ENCODE peak calls at places on chromosomes 16 and 17, in five cellular contexts. One of them, this sample, is unnamed. For H3K4me1, the result is how much of the 10 kb centered on the place peaks cover.

GRCh38 chr17:48819466-48819865 is 2.4 kb upstream of the TTLL6 start:
- DNase-seq in right lobe of liver: no peak
- DNase-seq in heart left ventricle: no peak
- DNase-seq in CD4-positive, CD25-positive, alpha-beta regulatory T cell: no peak
- DNase-seq in lung: no peak
- DNase-seq in this sample: no peak

GRCh38 chr17:30550512-30551273 is 73.5 kb downstream of the GOSR1 start:
- DNase-seq in right lobe of liver: no peak
- DNase-seq in heart left ventricle: no peak
- DNase-seq in CD4-positive, CD25-positive, alpha-beta regulatory T cell: no peak
- DNase-seq in lung: no peak
- DNase-seq in this sample: no peak

GRCh38 chr17:18119938-18120337 is 11.4 kb downstream of the MYO15A start:
- DNase-seq in right lobe of liver: no peak
- DNase-seq in heart left ventricle: no peak
- DNase-seq in CD4-positive, CD25-positive, alpha-beta regulatory T cell: no peak
- DNase-seq in lung: no peak
- DNase-seq in this sample: no peak

GRCh38 chr17:59366040-59366757 is 34.7 kb downstream of the YPEL2 start:
- DNase-seq in right lobe of liver: peak
- DNase-seq in heart left ventricle: no peak
- DNase-seq in CD4-positive, CD25-positive, alpha-beta regulatory T cell: no peak
- DNase-seq in lung: no peak
- DNase-seq in this sample: no peak

GRCh38 chr17:63838586-63839184 is 3.8 kb downstream of the SMARCD2 start:
- DNase-seq in right lobe of liver: peak
- DNase-seq in heart left ventricle: peak
- DNase-seq in CD4-positive, CD25-positive, alpha-beta regulatory T cell: no peak
- DNase-seq in lung: peak
- DNase-seq in this sample: no peak

GRCh38 chr17:82272495-82273326 is 789 bp downstream of the CSNK1D start:
- DNase-seq in right lobe of liver: peak
- DNase-seq in heart left ventricle: peak
- DNase-seq in CD4-positive, CD25-positive, alpha-beta regulatory T cell: peak
- DNase-seq in lung: peak
- DNase-seq in this sample: peak

GRCh38 chr17:77602883-77603640 is 355.4 kb upstream of the TNRC6C start:
- DNase-seq in right lobe of liver: no peak
- DNase-seq in heart left ventricle: no peak
- DNase-seq in CD4-positive, CD25-positive, alpha-beta regulatory T cell: no peak
- DNase-seq in lung: no peak
- DNase-seq in this sample: no peak

GRCh38 chr17:81457917-81458555 is 54.6 kb downstream of the ACTG1 start:
- DNase-seq in right lobe of liver: no peak
- DNase-seq in heart left ventricle: no peak
- DNase-seq in CD4-positive, CD25-positive, alpha-beta regulatory T cell: no peak
- DNase-seq in lung: no peak
- DNase-seq in this sample: no peak

GRCh38 chr16:85027968-85028637 is 508 bp downstream of the KIAA0513 start:
- DNase-seq in right lobe of liver: peak
- DNase-seq in heart left ventricle: no peak
- DNase-seq in CD4-positive, CD25-positive, alpha-beta regulatory T cell: peak
- DNase-seq in lung: no peak
- DNase-seq in this sample: peak

GRCh38 chr17:73315481-73315880 is 3.7 kb upstream of the CDC42EP4 start:
- DNase-seq in right lobe of liver: no peak
- DNase-seq in heart left ventricle: no peak
- DNase-seq in CD4-positive, CD25-positive, alpha-beta regulatory T cell: no peak
- DNase-seq in lung: no peak
- DNase-seq in this sample: no peak

GRCh38 chr16:565420-566330 is 1.1 kb upstream of the NHLRC4 start:
- DNase-seq in right lobe of liver: no peak
- DNase-seq in heart left ventricle: no peak
- DNase-seq in CD4-positive, CD25-positive, alpha-beta regulatory T cell: no peak
- DNase-seq in lung: no peak
- DNase-seq in this sample: no peak

DNA sequence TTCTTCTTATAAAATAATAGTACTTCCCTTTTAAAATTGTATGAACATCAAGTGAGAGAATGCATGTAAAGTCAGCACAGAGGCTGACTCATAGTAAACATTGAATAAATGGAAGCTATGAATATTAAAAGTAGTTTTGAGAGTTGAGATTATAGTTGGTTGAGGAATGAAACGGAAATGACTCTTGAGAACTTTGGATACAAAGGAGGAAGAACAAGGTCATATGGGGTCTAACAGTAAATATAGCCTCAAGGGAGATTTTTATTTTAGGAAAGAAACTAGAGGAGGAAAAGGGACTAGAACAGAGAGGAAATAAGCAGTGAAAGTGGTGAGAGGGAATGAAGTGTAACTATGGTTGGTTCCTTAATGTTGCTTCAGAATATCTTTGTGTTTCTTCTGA is 165.0 kb downstream of the CHD9 start:
- DNase-seq in right lobe of liver: no peak
- DNase-seq in heart left ventricle: no peak
- DNase-seq in CD4-positive, CD25-positive, alpha-beta regulatory T cell: no peak
- DNase-seq in lung: no peak
- DNase-seq in this sample: no peak
- H3K4me1 ChIP-seq in right lobe of liver: under half
- H3K4me1 ChIP-seq in heart left ventricle: half or more
- H3K4me1 ChIP-seq in CD4-positive, CD25-positive, alpha-beta regulatory T cell: under half
- H3K4me1 ChIP-seq in lung: under half
- H3K4me1 ChIP-seq in this sample: under half

GRCh38 chr16:31202402-31203385 is at the start of gene PYCARD:
- DNase-seq in right lobe of liver: peak
- DNase-seq in heart left ventricle: peak
- DNase-seq in CD4-positive, CD25-positive, alpha-beta regulatory T cell: no peak
- DNase-seq in lung: peak
- DNase-seq in this sample: peak

GRCh38 chr16:31200821-31201510 is 1.6 kb downstream of the PYCARD start:
- DNase-seq in right lobe of liver: no peak
- DNase-seq in heart left ventricle: no peak
- DNase-seq in CD4-positive, CD25-positive, alpha-beta regulatory T cell: peak
- DNase-seq in lung: no peak
- DNase-seq in this sample: peak

GRCh38 chr16:31199430-31200041 is 3.0 kb downstream of the PYCARD start:
- DNase-seq in right lobe of liver: no peak
- DNase-seq in heart left ventricle: no peak
- DNase-seq in CD4-positive, CD25-positive, alpha-beta regulatory T cell: no peak
- DNase-seq in lung: no peak
- DNase-seq in this sample: no peak

GRCh38 chr16:31204871-31205666 is 2.5 kb upstream of the PYCARD start:
- DNase-seq in right lobe of liver: no peak
- DNase-seq in heart left ventricle: no peak
- DNase-seq in CD4-positive, CD25-positive, alpha-beta regulatory T cell: no peak
- DNase-seq in lung: no peak
- DNase-seq in this sample: no peak

DNA sequence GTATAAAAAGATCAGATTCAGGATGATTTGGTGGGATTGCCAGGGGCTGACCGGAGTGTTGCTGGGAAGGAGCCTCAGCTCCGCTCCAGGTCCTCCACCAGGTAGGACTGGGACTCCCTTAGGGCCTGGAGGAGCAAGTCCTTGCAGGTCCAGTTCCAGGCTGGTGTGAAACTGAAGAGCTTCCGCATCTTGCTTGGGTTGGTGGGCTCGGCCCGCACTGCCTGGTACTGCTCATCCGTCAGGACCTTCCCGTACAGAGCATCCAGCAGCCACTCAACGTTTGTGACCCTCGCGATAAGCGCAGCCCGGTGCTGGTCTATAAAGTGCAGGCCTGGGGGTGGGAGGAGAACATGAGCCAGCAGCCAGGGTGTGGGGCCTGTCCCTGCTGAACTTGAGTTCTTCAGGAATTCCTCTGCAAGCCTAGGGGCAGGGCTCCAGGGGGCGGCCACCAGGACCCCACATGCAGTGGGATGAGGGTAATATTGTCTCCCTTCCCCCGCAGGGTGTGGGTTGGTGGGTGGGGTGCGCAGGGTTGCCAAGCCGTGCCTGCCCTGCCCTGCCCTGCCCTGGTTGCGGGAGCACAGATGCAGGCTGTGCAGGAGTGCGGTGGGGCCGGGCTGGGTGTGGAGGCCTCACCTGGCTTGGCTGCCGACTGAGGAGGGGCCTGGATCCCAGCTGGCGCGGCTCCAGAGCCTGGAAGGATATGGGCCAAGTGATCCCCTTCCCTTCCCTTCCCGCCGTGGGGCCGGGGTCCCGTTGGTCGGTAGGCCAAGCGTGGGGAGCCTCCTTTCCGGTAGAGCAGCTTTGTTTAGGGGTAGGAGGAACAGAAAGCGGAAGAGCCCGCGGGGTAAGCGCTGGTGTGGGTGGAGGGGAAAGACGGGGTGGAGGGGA is 804 bp downstream of the PYCARD start:
- DNase-seq in right lobe of liver: peak
- DNase-seq in heart left ventricle: peak
- DNase-seq in CD4-positive, CD25-positive, alpha-beta regulatory T cell: peak
- DNase-seq in lung: peak
- DNase-seq in this sample: peak
- H3K4me3 ChIP-seq in right lobe of liver: peak
- H3K4me3 ChIP-seq in heart left ventricle: peak
- H3K4me3 ChIP-seq in CD4-positive, CD25-positive, alpha-beta regulatory T cell: peak
- H3K4me3 ChIP-seq in lung: peak
- H3K4me3 ChIP-seq in this sample: peak

GRCh38 chr16:30006095-30006473 is 4.7 kb downstream of the DOC2A start:
- DNase-seq in right lobe of liver: no peak
- DNase-seq in heart left ventricle: no peak
- DNase-seq in CD4-positive, CD25-positive, alpha-beta regulatory T cell: no peak
- DNase-seq in lung: no peak
- DNase-seq in this sample: no peak
- H3K4me1 ChIP-seq in right lobe of liver: under half
- H3K4me1 ChIP-seq in heart left ventricle: under half
- H3K4me1 ChIP-seq in CD4-positive, CD25-positive, alpha-beta regulatory T cell: under half
- H3K4me1 ChIP-seq in lung: under half
- H3K4me1 ChIP-seq in this sample: under half

DNA sequence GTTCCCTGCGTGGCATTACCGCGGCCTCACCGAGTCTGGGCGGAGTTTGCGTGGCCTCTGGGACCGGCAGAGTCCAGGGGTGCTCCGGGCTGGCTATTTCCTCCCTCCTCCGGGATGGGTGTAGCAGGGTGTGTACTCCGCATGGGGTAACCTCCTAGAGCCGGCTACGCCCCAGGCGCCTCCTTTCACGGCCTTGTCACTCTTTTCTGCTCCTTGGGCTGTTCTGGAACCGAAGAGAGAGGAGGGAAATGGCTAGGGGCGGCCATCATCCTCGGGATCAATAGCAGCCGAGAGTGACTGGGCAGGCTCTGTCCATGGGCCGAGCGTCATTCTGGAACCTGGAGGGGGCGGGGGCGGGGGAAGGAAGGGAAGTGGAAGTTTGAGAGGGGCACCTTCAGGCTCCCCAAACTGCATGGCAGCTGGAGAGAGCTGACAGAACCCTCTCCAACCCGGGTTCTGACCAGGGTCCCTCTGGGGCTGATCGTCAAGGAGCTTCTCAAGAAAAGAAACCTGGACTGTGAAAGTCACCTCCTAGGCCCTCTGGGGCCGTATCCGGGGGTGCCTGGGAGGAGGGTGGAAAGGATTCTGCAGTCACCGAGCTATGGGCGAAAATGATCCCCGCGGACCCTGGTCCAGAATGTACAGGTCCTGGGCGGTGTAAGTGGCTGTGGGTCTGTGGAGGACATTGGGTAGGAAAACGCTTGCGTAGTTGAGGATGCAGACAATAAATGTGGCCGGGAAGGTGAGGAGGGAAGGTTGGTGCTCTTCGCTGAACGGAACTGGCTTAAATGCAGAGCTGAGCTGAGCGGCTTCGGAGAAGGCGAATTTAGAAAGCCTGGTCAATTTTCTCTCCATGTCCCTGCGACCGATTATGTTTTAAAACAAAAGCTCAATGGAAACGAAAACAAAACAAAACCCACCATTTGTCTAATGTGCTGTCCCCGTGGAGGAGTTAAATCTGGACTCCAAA is 3.8 kb upstream of the LHX1 start:
- DNase-seq in right lobe of liver: no peak
- DNase-seq in heart left ventricle: no peak
- DNase-seq in CD4-positive, CD25-positive, alpha-beta regulatory T cell: no peak
- DNase-seq in lung: no peak
- DNase-seq in this sample: no peak
- H3K4me3 ChIP-seq in right lobe of liver: no peak
- H3K4me3 ChIP-seq in heart left ventricle: peak
- H3K4me3 ChIP-seq in CD4-positive, CD25-positive, alpha-beta regulatory T cell: peak
- H3K4me3 ChIP-seq in lung: no peak
- H3K4me3 ChIP-seq in this sample: no peak

DNA sequence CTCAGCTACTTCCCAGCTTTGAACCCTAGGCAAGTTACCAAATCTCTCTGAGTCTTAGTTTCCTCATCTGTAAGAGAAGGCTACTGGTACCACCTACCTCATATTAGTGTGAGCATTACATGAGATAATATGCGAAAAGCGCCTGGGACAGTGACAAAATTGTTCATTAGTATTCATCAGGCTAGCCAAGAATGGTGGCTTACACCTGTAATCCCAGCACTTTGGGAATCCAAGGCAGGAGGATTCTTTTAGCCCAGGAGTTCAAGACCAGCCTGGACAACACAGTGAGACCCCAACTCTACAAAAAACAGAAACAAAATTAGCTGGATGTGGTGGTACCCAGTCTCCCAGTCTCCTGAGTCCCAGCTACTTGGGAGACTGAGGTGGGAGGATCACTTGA is 3.3 kb downstream of the PLCD3 start:
- DNase-seq in right lobe of liver: no peak
- DNase-seq in heart left ventricle: no peak
- DNase-seq in CD4-positive, CD25-positive, alpha-beta regulatory T cell: no peak
- DNase-seq in lung: no peak
- DNase-seq in this sample: no peak
- H3K4me1 ChIP-seq in right lobe of liver: under half
- H3K4me1 ChIP-seq in heart left ventricle: half or more
- H3K4me1 ChIP-seq in CD4-positive, CD25-positive, alpha-beta regulatory T cell: under half
- H3K4me1 ChIP-seq in lung: under half
- H3K4me1 ChIP-seq in this sample: under half

DNA sequence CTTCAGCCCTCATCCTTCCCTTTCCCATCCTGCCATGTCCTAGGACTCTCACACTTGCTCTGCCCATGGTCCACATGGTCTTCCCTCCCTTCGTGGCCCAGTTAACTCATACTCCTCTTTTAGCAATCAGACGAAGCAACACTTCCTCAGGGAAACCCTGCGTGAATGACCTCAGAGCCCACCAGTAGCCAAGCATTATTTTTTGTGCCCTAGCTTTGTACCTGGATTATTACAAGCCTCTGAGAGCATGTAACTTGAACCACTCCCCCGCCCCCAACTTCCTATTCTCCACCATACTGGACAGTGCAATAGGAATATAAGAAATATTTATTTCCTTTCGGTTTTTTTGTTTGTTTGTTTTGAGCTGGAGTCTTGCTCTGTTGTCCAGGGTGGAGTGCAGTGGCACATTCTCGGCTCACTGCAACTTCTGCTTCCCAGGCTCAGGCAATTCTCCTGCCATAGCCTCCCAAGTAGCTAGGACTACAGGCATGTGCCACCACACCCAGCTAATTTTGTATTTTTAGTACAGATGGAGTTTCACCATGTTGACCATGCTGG is 2.9 kb downstream of the CPPED1 start:
- DNase-seq in right lobe of liver: no peak
- DNase-seq in heart left ventricle: no peak
- DNase-seq in CD4-positive, CD25-positive, alpha-beta regulatory T cell: no peak
- DNase-seq in lung: no peak
- DNase-seq in this sample: no peak
- H3K4me3 ChIP-seq in right lobe of liver: no peak
- H3K4me3 ChIP-seq in heart left ventricle: no peak
- H3K4me3 ChIP-seq in CD4-positive, CD25-positive, alpha-beta regulatory T cell: no peak
- H3K4me3 ChIP-seq in lung: no peak
- H3K4me3 ChIP-seq in this sample: no peak